ENCODE peak calls at places on chromosome 13, in ten cellular contexts. H, V, I, O, M, R, P, A, W and X are unnamed samples.

GRCh38 chr13:112808377-112809140 is 118.7 kb downstream of the ATP11A start:
- DNase-seq in H (no peak), V (no peak), I (no peak), O (no peak), M (no peak), R (no peak), P (no peak), A (no peak), W (no peak), X (no peak)

GRCh38 chr13:50080856-50081105 is 65.5 kb downstream of the KCNRG start:
- DNase-seq in H (no peak), V (no peak), I (no peak), O (no peak), M (no peak), R (no peak), P (no peak), A (peak; percentile 52), W (no peak), X (no peak)

GRCh38 chr13:37442996-37443395 is 155.6 kb downstream of the POSTN start:
- DNase-seq in H (no peak), V (no peak), I (no peak), O (no peak), M (no peak), R (peak; percentile 40), P (no peak), A (peak; percentile 73), W (no peak), X (no peak)

GRCh38 chr13:99045396-99045795 is 67.5 kb upstream of the DOCK9 start:
- DNase-seq in H (no peak), V (no peak), I (no peak), O (no peak), M (no peak), R (no peak), P (no peak), A (peak; percentile 61), W (no peak), X (peak; percentile 61)

GRCh38 chr13:107809125-107809524 is 406.2 kb downstream of the LIG4 start:
- DNase-seq in H (no peak), V (no peak), I (no peak), O (no peak), M (no peak), R (peak; percentile 41), P (no peak), A (no peak), W (no peak), X (no peak)

GRCh38 chr13:57123660-57124059 is 17.1 kb upstream of the PRR20A start:
- DNase-seq in H (no peak), V (no peak), I (no peak), O (peak; percentile 24), M (no peak), R (peak; percentile 3), P (no peak), A (peak; percentile 0), W (no peak), X (no peak)

GRCh38 chr13:32761472-32761871 is 175.2 kb downstream of the PDS5B start:
- DNase-seq in H (no peak), V (no peak), I (no peak), O (no peak), M (no peak), R (no peak), P (no peak), A (no peak), W (no peak), X (no peak)

GRCh38 chr13:71513414-71514063 is 353.5 kb downstream of the DACH1 start:
- DNase-seq in H (no peak), V (no peak), I (no peak), O (no peak), M (no peak), R (no peak), P (no peak), A (no peak), W (no peak), X (no peak)

GRCh38 chr13:86725105-86725504 is 925.9 kb upstream of the SLITRK6 start:
- DNase-seq in H (no peak), V (no peak), I (no peak), O (no peak), M (no peak), R (no peak), P (no peak), A (no peak), W (peak; percentile 18), X (no peak)

GRCh38 chr13:42458193-42458592 is 115.8 kb upstream of the TNFSF11 start:
- DNase-seq in H (no peak), V (no peak), I (no peak), O (no peak), M (no peak), R (no peak), P (no peak), A (no peak), W (no peak), X (no peak)

GRCh38 chr13:75217949-75218348 is 264.0 kb downstream of the TBC1D4 start:
- DNase-seq in H (peak; percentile 31), V (no peak), I (peak; percentile 72), O (no peak), M (no peak), R (peak; percentile 73), P (no peak), A (peak; percentile 49), W (no peak), X (peak; percentile 77)

GRCh38 chr13:99647593-99647980 is 146.3 kb downstream of the TM9SF2 start:
- DNase-seq in H (no peak), V (no peak), I (no peak), O (no peak), M (peak; percentile 1), R (no peak), P (no peak), A (no peak), W (no peak), X (no peak)

GRCh38 chr13:99258210-99258860 is at the start of gene GPR18:
- DNase-seq in H (no peak), V (no peak), I (no peak), O (no peak), M (no peak), R (no peak), P (no peak), A (no peak), W (no peak), X (no peak)

GRCh38 chr13:58318495-58319167 is 687.1 kb downstream of the PCDH17 start:
- DNase-seq in H (no peak), V (no peak), I (peak; percentile 19), O (no peak), M (no peak), R (no peak), P (no peak), A (no peak), W (no peak), X (no peak)

GRCh38 chr13:58324130-58324529 is 692.6 kb downstream of the PCDH17 start:
- DNase-seq in H (no peak), V (no peak), I (no peak), O (no peak), M (no peak), R (no peak), P (no peak), A (no peak), W (no peak), X (no peak)
- TF ChIP-seq CTCF in H (no peak), V (no peak), I (no peak), O (peak; percentile 11), M (no peak), R (no peak), P (no peak), A (no peak), W (no peak), X (no peak)

GRCh38 chr13:19985219-19985556 is 26.7 kb downstream of the ZMYM2 start:
- DNase-seq in H (no peak), V (no peak), I (no peak), O (no peak), M (no peak), R (no peak), P (no peak), A (no peak), W (no peak), X (no peak)

GRCh38 chr13:19981685-19982238 is 23.2 kb downstream of the ZMYM2 start:
- DNase-seq in H (no peak), V (no peak), I (no peak), O (no peak), M (no peak), R (no peak), P (no peak), A (no peak), W (no peak), X (no peak)

GRCh38 chr13:19978830-19979437 is 20.4 kb downstream of the ZMYM2 start:
- DNase-seq in H (no peak), V (no peak), I (no peak), O (no peak), M (no peak), R (no peak), P (no peak), A (no peak), W (no peak), X (no peak)

GRCh38 chr13:19982447-19983043 is 24.0 kb downstream of the ZMYM2 start:
- DNase-seq in H (no peak), V (no peak), I (no peak), O (no peak), M (no peak), R (no peak), P (no peak), A (no peak), W (no peak), X (no peak)

DNA sequence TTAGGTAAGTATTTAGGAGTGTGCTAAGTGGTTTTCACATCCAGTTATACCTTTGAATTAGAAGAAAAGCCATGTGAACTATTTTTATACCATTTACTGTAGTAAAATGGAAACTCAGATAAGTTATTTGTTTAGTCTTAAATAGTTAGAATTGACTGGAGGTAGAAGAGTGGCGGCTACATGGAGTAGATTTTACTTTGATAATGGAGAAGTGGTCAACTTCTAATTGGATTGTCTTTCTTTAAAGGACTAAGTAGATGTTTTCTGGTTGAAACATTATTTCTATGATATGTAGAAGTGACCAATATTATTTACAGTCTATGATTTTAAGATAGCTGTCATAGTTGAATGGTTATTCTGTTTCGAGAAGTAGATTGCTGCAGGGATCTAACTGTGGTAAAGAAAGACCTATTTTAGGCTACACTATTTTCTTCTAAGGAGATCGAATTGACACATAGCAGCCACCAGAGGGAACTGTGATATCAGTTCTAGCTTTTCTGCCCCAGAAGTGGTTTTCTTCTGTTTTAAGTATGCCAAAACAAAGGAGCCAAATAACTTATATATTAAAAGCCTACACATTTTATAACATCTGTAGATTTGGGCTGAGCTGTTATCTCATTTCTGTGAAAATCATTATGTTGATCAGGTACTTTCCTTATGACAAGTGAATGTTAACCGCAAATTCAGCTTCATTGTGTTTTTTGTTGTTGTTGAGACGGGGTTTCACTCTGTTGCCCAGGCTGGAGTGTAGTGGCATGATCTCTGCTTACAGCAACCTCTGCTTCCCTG is 26.1 kb downstream of the ZMYM2 start:
- DNase-seq in H (peak; percentile 19), V (no peak), I (no peak), O (no peak), M (no peak), R (peak; percentile 66), P (no peak), A (peak; percentile 68), W (no peak), X (peak; percentile 35)
- TF ChIP-seq CTCF in H (peak; percentile 66), V (no peak), I (peak; percentile 48), O (peak; percentile 63), M (no peak), R (peak; percentile 68), P (peak; percentile 39), A (peak; percentile 51), W (peak; percentile 49), X (peak; percentile 69)

GRCh38 chr13:20136781-20137703 is 23.8 kb downstream of the GJA3 start:
- DNase-seq in H (no peak), V (no peak), I (peak; percentile 62), O (no peak), M (peak; percentile 68), R (peak; percentile 25), P (no peak), A (no peak), W (peak; percentile 54), X (no peak)
- TF ChIP-seq CTCF in H (peak; percentile 44), V (no peak), I (no peak), O (peak; percentile 26), M (no peak), R (peak; percentile 51), P (peak; percentile 9), A (peak; percentile 40), W (no peak), X (peak; percentile 12)

GRCh38 chr13:28658796-28659610 is at the start of gene POMP:
- DNase-seq in H (peak; percentile 88), V (peak; percentile 89), I (peak; percentile 95), O (peak; percentile 95), M (peak; percentile 95), R (peak; percentile 98), P (peak; percentile 43), A (peak; percentile 98), W (peak; percentile 83), X (peak; percentile 89)
- TF ChIP-seq CTCF in H (no peak), V (no peak), I (no peak), O (no peak), M (no peak), R (no peak), P (no peak), A (no peak), W (no peak), X (no peak)